ENCODE peak calls at places on chromosomes 16 and 17, in six cellular contexts. F, S, W, G, Z and E are unnamed samples.

GRCh38 chr17:20999044-20999573 is 43.7 kb downstream of the USP22 start:
- DNase-seq in F (no peak), S (no peak), W (no peak), G (no peak), Z (no peak), E (no peak)

GRCh38 chr16:4200000-4200780 is 41.7 kb downstream of the SRL start:
- DNase-seq in F (no peak), S (peak; percentile 80), W (peak; percentile 60), G (peak; percentile 89), Z (peak; percentile 36), E (peak; percentile 69)

GRCh38 chr17:30291571-30292489 is at the start of gene BLMH:
- DNase-seq in F (no peak), S (peak; percentile 77), W (peak; percentile 77), G (peak; percentile 87), Z (peak; percentile 38), E (peak; percentile 78)

GRCh38 chr16:67150058-67150832 is 553 bp downstream of the B3GNT9 start:
- DNase-seq in F (no peak), S (no peak), W (peak; percentile 55), G (no peak), Z (no peak), E (no peak)

GRCh38 chr17:41048441-41048840 is 1.3 kb upstream of the KRTAP2-1 start:
- DNase-seq in F (no peak), S (no peak), W (peak; percentile 60), G (no peak), Z (no peak), E (peak; percentile 32)

GRCh38 chr17:79695293-79696158 is 35.2 kb upstream of the ENPP7 start:
- DNase-seq in F (no peak), S (peak; percentile 38), W (no peak), G (no peak), Z (no peak), E (no peak)

GRCh38 chr17:42969006-42969581 is 4.8 kb upstream of the AARSD1 start:
- DNase-seq in F (no peak), S (peak; percentile 21), W (peak; percentile 79), G (no peak), Z (no peak), E (no peak)

GRCh38 chr16:75219838-75220237 is 1.1 kb downstream of the CTRB1 start:
- DNase-seq in F (no peak), S (no peak), W (no peak), G (no peak), Z (no peak), E (no peak)

GRCh38 chr17:4043862-4044261 is 79.6 kb upstream of the ATP2A3 start:
- DNase-seq in F (no peak), S (no peak), W (no peak), G (peak; percentile 51), Z (no peak), E (no peak)

GRCh38 chr17:11142231-11142630 is 98.8 kb upstream of the SHISA6 start:
- DNase-seq in F (no peak), S (no peak), W (no peak), G (no peak), Z (no peak), E (no peak)

GRCh38 chr17:52885882-52886281 is 727.4 kb upstream of the CA10 start:
- DNase-seq in F (no peak), S (no peak), W (no peak), G (no peak), Z (no peak), E (no peak)

GRCh38 chr17:4959261-4959965 is 8.2 kb downstream of the SPAG7 start:
- DNase-seq in F (no peak), S (no peak), W (no peak), G (no peak), Z (no peak), E (no peak)

GRCh38 chr16:29961479-29962343 is at the start of gene TMEM219:
- DNase-seq in F (no peak), S (peak; percentile 77), W (peak; percentile 83), G (peak; percentile 97), Z (peak; percentile 54), E (peak; percentile 90)

GRCh38 chr17:31418773-31419350 is 27.4 kb downstream of the RAB11FIP4 start:
- DNase-seq in F (no peak), S (no peak), W (no peak), G (no peak), Z (no peak), E (no peak)

GRCh38 chr16:71645450-71645849 is 19.5 kb downstream of the MARVELD3 start:
- DNase-seq in F (no peak), S (peak; percentile 34), W (peak; percentile 38), G (no peak), Z (no peak), E (peak; percentile 42)

GRCh38 chr17:31115168-31115567 is 20.4 kb downstream of the NF1 start:
- DNase-seq in F (no peak), S (no peak), W (no peak), G (no peak), Z (no peak), E (no peak)

GRCh38 chr16:86120201-86120981 is 221.4 kb downstream of the IRF8 start:
- DNase-seq in F (no peak), S (no peak), W (peak; percentile 41), G (no peak), Z (no peak), E (no peak)

GRCh38 chr17:46881015-46881414 is 29.6 kb downstream of the WNT9B start:
- DNase-seq in F (no peak), S (no peak), W (no peak), G (no peak), Z (no peak), E (no peak)

GRCh38 chr16:78235168-78235800 is 135.8 kb downstream of the WWOX start:
- DNase-seq in F (no peak), S (peak; percentile 72), W (peak; percentile 57), G (peak; percentile 83), Z (peak; percentile 27), E (peak; percentile 65)

GRCh38 chr17:273994-274832 is 78.4 kb downstream of the RPH3AL start:
- DNase-seq in F (no peak), S (no peak), W (no peak), G (no peak), Z (no peak), E (no peak)

GRCh38 chr16:23141959-23142740 is 7.1 kb downstream of the USP31 start:
- DNase-seq in F (no peak), S (peak; percentile 25), W (no peak), G (no peak), Z (no peak), E (peak; percentile 50)

GRCh38 chr17:28018439-28019070 is 23.9 kb upstream of the NLK start:
- DNase-seq in F (no peak), S (peak; percentile 76), W (peak; percentile 33), G (no peak), Z (no peak), E (peak; percentile 34)

GRCh38 chr17:41736983-41737679 is 2.7 kb upstream of the HAP1 start:
- DNase-seq in F (no peak), S (no peak), W (no peak), G (no peak), Z (no peak), E (no peak)

GRCh38 chr16:10156111-10156510 is 26.1 kb downstream of the GRIN2A start:
- DNase-seq in F (no peak), S (no peak), W (no peak), G (no peak), Z (no peak), E (no peak)

GRCh38 chr16:769201-769769 is 8.8 kb downstream of the MSLN start:
- DNase-seq in F (no peak), S (no peak), W (no peak), G (no peak), Z (no peak), E (no peak)

GRCh38 chr17:68061512-68062313 is 26.2 kb downstream of the KPNA2 start:
- DNase-seq in F (no peak), S (peak; percentile 29), W (peak; percentile 38), G (no peak), Z (no peak), E (no peak)

GRCh38 chr17:19020016-19020415 is 15.5 kb upstream of the FAM83G start:
- DNase-seq in F (no peak), S (no peak), W (no peak), G (peak; percentile 17), Z (no peak), E (no peak)

GRCh38 chr16:14525021-14525420 is 105.0 kb downstream of the PARN start:
- DNase-seq in F (no peak), S (no peak), W (no peak), G (no peak), Z (no peak), E (no peak)

GRCh38 chr16:25411376-25412081 is 153.9 kb upstream of the ZKSCAN2 start:
- DNase-seq in F (no peak), S (no peak), W (no peak), G (no peak), Z (no peak), E (no peak)

GRCh38 chr17:36921131-36921851 is 16.0 kb upstream of the LHX1 start:
- DNase-seq in F (no peak), S (peak; percentile 95), W (peak; percentile 61), G (no peak), Z (no peak), E (peak; percentile 98)

GRCh38 chr17:51640108-51640622 is 379.8 kb downstream of the UTP18 start:
- DNase-seq in F (no peak), S (peak; percentile 69), W (no peak), G (no peak), Z (no peak), E (peak; percentile 59)
- TF ChIP-seq CTCF in F (no peak), S (peak; percentile 41), W (no peak), G (no peak), Z (no peak), E (no peak)

GRCh38 chr16:72664480-72665408 is 383.2 kb downstream of the ZFHX3 start:
- DNase-seq in F (peak; percentile 95), S (peak; percentile 99), W (peak; percentile 99), G (peak; percentile 92), Z (peak; percentile 97), E (peak; percentile 99)
- TF ChIP-seq CTCF in F (no peak), S (no peak), W (no peak), G (no peak), Z (no peak), E (no peak)

GRCh38 chr17:71149607-71150006 is 971.2 kb upstream of the SOX9 start:
- DNase-seq in F (no peak), S (no peak), W (no peak), G (no peak), Z (no peak), E (no peak)
- TF ChIP-seq CTCF in F (no peak), S (no peak), W (no peak), G (no peak), Z (no peak), E (no peak)

DNA sequence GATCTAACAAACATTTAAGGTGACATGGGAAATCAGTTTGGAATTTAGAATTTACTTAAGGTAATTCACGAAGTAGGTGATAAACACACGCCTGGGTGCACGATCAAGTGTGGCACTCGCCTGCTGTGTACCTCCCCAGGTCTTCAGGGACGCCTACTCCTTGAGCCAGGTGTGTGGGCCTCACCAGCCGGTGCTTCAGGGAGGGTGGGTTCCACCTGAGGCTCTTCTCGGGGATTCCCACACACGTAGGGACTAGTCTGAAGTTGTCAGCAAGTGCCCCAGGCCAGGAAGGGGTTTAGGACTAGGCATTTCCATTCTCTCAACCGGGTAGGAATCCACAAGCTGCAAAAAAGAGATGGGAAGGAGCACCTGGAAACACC is 9.8 kb upstream of the NAT9 start:
- DNase-seq in F (no peak), S (no peak), W (no peak), G (no peak), Z (no peak), E (no peak)
- TF ChIP-seq CTCF in F (no peak), S (no peak), W (no peak), G (no peak), Z (no peak), E (no peak)

GRCh38 chr17:81322271-81323082 is 27.4 kb upstream of the SLC38A10 start:
- DNase-seq in F (no peak), S (peak; percentile 47), W (no peak), G (peak; percentile 62), Z (no peak), E (no peak)
- TF ChIP-seq CTCF in F (peak; percentile 24), S (no peak), W (peak; percentile 28), G (no peak), Z (no peak), E (peak; percentile 55)

GRCh38 chr17:39393732-39394131 is 7.7 kb downstream of the FBXL20 start:
- DNase-seq in F (no peak), S (no peak), W (no peak), G (no peak), Z (no peak), E (no peak)
- TF ChIP-seq CTCF in F (no peak), S (no peak), W (no peak), G (no peak), Z (no peak), E (no peak)